ENCODE peak calls at places on chromosomes 16 and 17, in four cellular contexts. C is K562, X is GM12878, H is GM12891. L is an unnamed sample.

GRCh38 chr17:53719229-53719628 is 103.5 kb upstream of the KIF2B start:
- DNase-seq in H (no peak), X (no peak), C (no peak), L (no peak)

GRCh38 chr17:11853321-11854151 is 143.7 kb downstream of the ZNF18 start:
- DNase-seq in C (no peak), H (no peak), X (no peak), L (no peak)

GRCh38 chr17:7538891-7539290 is 10.0 kb upstream of the TNFSF12 start:
- DNase-seq in H (no peak), X (no peak), C (no peak), L (no peak)

GRCh38 chr16:27841911-27842310 is 221.6 kb downstream of the GSG1L start:
- DNase-seq in H (no peak), X (no peak), C (no peak), L (no peak)

GRCh38 chr17:28807925-28808641 is 34.5 kb downstream of the FAM222B start:
- DNase-seq in C (peak; percentile 35), H (no peak), X (no peak), L (no peak)

GRCh38 chr16:12637002-12637401 is 166.7 kb downstream of the CPPED1 start:
- DNase-seq in X (no peak), C (no peak), H (no peak), L (no peak)

GRCh38 chr16:1220098-1220728 is 4.9 kb downstream of the TPSG1 start:
- DNase-seq in X (no peak), H (no peak), C (peak; percentile 35), L (no peak)

GRCh38 chr17:42507671-42508070 is 28.4 kb upstream of the NAGLU start:
- DNase-seq in X (no peak), H (no peak), C (no peak), L (no peak)

GRCh38 chr17:64426584-64426983 is 22.3 kb upstream of the MILR1 start:
- DNase-seq in X (no peak), H (no peak), C (no peak), L (no peak)

GRCh38 chr17:65660947-65661346 is 99.5 kb upstream of the AXIN2 start:
- DNase-seq in H (no peak), X (no peak), C (peak; percentile 39), L (no peak)

GRCh38 chr17:247767-248166 is 66.3 kb upstream of the DOC2B start:
- DNase-seq in C (no peak), H (no peak), X (no peak), L (no peak)

GRCh38 chr17:19273731-19274130 is 36.6 kb downstream of the EPN2 start:
- DNase-seq in X (no peak), C (no peak), H (no peak), L (no peak)

GRCh38 chr16:10183606-10183959 is 1.4 kb upstream of the GRIN2A start:
- DNase-seq in H (no peak), X (no peak), C (no peak), L (no peak)

GRCh38 chr16:10180771-10181163 is 1.5 kb downstream of the GRIN2A start:
- DNase-seq in C (peak; percentile 68), H (peak; percentile 46), X (no peak), L (peak; percentile 14)

GRCh38 chr16:10182186-10182683 is at the start of gene GRIN2A:
- DNase-seq in H (no peak), X (no peak), C (no peak), L (no peak)

GRCh38 chr16:10180042-10180770 is 2.0 kb downstream of the GRIN2A start:
- DNase-seq in C (no peak), H (no peak), X (no peak), L (no peak)

DNA sequence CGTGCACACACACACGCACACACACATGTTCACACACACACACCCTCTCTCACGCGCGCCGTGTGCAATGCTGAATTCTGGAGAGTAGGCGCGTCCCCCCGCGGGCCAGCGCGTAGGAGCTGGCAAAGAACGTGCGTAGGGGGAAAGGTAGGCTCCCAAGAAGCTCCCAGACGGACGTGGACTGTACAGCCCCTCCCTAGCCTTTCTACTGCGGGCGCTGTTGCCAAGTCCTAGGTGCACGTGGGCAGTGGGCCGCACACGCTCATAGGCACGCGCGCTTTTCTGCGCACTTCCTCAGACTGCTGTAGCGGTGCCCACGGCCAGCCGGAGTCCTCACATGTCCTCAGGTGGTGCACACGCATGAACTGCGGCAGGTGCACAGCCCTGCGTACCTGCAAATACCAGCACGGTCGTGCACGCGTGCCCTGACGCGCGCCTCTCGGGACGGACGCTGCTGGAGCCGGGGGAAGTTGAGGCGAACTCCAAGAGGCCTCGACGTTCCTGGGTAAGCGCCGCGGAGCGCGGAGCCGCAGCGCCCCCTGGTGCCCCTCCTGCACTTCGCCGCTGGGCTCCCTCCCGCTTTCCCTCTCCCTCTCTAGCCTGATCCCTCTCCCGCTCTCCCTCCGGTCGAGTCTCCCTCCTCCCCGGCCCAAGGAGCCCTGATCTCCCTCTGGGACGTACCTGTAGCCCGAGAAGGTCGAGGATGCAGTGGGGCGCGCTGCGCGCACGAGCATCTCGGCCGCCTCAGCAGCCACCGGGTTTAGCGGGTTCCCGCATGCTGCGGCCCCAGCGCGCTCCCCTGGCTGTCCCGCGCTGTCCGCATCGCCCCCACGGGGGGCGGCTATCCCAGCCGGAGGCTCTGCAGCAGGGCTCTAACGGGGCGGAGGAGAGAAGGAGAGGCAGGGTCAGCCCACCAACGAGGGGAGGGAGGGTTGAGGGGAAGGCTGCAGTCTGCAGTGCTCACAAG is 749 bp downstream of the GRIN2A start:
- DNase-seq in C (peak; percentile 77), X (no peak), H (peak; percentile 77), L (peak; percentile 43)
- TF ChIP-seq SPI1 in C (no peak), X (peak; percentile 25), H (no peak), L (peak; percentile 10)

GRCh38 chr17:61467416-61468262 is 15.4 kb downstream of the TBX4 start:
- DNase-seq in X (no peak), C (peak; percentile 38), H (no peak), L (no peak)

GRCh38 chr17:61468263-61468907 is 16.2 kb downstream of the TBX4 start:
- DNase-seq in C (no peak), X (no peak), H (no peak), L (no peak)

GRCh38 chr17:61469474-61469873 is 17.3 kb downstream of the TBX4 start:
- DNase-seq in H (no peak), X (no peak), C (no peak), L (no peak)

GRCh38 chr17:61469949-61470348 is 17.7 kb downstream of the TBX4 start:
- DNase-seq in H (no peak), C (no peak), X (no peak), L (no peak)

DNA sequence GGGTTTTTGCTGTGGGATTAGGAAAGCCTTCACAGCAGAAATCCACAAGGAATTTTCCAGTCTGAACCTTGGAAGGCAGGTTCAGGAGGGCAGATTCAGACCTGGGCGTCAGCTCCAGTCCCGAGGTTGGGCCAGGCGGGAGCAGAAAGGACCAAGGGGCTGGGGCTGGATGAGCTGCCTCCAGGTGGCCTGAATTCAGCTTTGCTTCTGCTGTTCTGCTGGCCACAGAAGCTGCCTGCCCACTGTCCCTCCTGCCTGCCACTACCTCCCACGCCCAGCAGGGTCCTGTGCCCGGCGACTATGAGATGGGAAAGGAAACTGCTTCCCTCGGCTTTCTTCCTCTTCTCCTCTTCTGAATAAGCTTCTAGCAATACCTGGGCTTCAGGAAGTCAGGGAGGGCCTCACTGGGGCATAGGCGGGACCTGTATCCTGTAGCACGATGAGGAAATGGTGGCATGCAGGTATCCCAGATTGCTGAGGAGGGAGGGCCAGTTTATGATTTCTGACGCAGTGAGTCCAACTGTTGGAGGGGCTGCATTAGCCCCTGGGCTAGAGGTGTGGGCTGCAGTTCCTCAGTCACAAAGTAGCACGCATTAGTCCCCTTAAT is 18.4 kb downstream of the TBX4 start:
- DNase-seq in X (no peak), H (no peak), C (no peak), L (no peak)
- TF ChIP-seq SPI1 in X (no peak), H (no peak), C (no peak), L (no peak)

DNA sequence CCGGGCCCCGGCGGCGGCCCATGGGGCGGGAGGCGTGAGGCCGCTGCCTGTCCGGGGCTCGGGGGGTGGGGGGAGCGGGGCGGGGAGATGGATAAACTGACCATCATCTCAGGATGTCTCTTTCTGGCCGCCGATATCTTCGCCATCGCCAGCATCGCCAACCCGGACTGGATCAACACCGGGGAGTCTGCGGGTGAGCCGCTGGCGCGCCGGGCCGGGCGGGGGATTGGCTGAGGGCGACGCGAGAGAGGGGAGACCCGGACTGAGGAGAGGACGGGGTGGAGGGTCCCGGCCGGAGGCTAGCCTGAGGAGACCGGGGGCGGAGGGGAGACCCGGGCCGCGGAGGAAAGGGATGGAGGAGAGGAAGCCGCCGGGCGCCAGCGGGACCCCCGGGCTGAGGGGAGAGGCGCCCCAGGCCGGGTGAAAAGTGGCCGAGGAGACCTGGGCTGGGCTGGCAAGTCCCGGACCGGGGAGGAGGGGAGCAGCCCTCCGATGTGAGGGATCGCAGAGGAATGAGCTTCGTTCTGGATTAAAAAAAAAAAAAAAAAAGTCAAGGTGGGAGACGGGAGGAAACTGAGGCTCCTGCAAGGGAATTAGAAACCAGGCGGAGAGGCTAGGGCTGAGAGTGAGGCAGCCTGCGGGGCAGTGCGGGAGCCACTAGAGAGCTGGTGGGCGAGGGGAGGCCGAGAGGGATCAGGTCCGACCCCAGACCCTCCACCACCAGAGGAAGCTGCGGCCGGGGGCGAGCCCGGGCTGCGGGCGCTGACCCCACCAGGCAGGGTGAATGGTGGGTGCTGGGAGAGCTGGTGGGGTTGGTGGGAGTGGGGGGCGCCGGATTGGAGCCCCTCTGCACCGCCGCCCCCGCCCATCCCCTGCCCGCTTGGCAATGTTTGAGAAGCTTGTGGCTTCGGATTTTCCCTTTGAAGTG is 568 bp downstream of the MOSMO start:
- DNase-seq in X (no peak), C (no peak), H (peak; percentile 55), L (no peak)
- TF ChIP-seq SPI1 in X (no peak), C (no peak), H (no peak), L (no peak)

GRCh38 chr16:3938843-3939624 is 58.5 kb upstream of the CREBBP start:
- DNase-seq in H (peak; percentile 85), X (no peak), C (peak; percentile 75), L (peak; percentile 33)

GRCh38 chr16:3938471-3938842 is 57.9 kb upstream of the CREBBP start:
- DNase-seq in X (no peak), H (no peak), C (no peak), L (no peak)

GRCh38 chr16:3935921-3936320 is 55.4 kb upstream of the CREBBP start:
- DNase-seq in C (no peak), H (no peak), X (no peak), L (no peak)

GRCh38 chr16:3934491-3935185 is 54.1 kb upstream of the CREBBP start:
- DNase-seq in C (no peak), H (no peak), X (no peak), L (no peak)

GRCh38 chr16:3937066-3937875 is 56.8 kb upstream of the CREBBP start:
- DNase-seq in H (no peak), X (no peak), C (no peak), L (no peak)
- TF ChIP-seq SPI1 in H (no peak), X (no peak), C (no peak), L (no peak)

GRCh38 chr16:84084570-84085270 is 32.0 kb downstream of the MBTPS1 start:
- DNase-seq in X (peak; percentile 28), H (peak; percentile 66), C (peak; percentile 83), L (peak; percentile 83)
- TF ChIP-seq SPI1 in X (no peak), H (no peak), C (no peak), L (no peak)

L was measured in HL-60.